ENCODE peak calls at places on chromosomes 16 and 17, in four cellular contexts. T, G, C and M are unnamed samples.

GRCh38 chr17:68461122-68461539 is 3.8 kb upstream of the WIPI1 start:
- DNase-seq in T (no peak), G (peak; percentile 41), C (no peak), M (no peak)

GRCh38 chr17:45334231-45334630 is 17.4 kb upstream of the MAP3K14 start:
- DNase-seq in T (no peak), G (no peak), C (no peak), M (no peak)

GRCh38 chr17:7854078-7854777 is 638 bp upstream of the TMEM88 start:
- DNase-seq in T (no peak), G (no peak), C (no peak), M (no peak)

GRCh38 chr17:67496286-67496685 is 119.2 kb downstream of the PITPNC1 start:
- DNase-seq in T (no peak), G (no peak), C (no peak), M (no peak)

GRCh38 chr17:62147284-62147683 is 82.2 kb upstream of the MED13 start:
- DNase-seq in T (no peak), G (no peak), C (no peak), M (no peak)

GRCh38 chr16:50279142-50279865 is 13.0 kb downstream of the ADCY7 start:
- DNase-seq in T (no peak), G (no peak), C (no peak), M (no peak)

GRCh38 chr16:15523092-15523541 is 88.7 kb downstream of the BMERB1 start:
- DNase-seq in T (peak; percentile 39), G (no peak), C (peak; percentile 45), M (no peak)

GRCh38 chr16:79054593-79054992 is 545.9 kb downstream of the MAF start:
- DNase-seq in T (no peak), G (no peak), C (no peak), M (no peak)

GRCh38 chr17:83173997-83174858 is 94.8 kb downstream of the METRNL start:
- DNase-seq in T (no peak), G (peak; percentile 2), C (no peak), M (no peak)

GRCh38 chr16:57938936-57939871 is 31.7 kb downstream of the CNGB1 start:
- DNase-seq in T (no peak), G (no peak), C (peak; percentile 13), M (peak; percentile 37)

GRCh38 chr17:42079541-42079940 is 18.7 kb downstream of the ZNF385C start:
- DNase-seq in T (no peak), G (no peak), C (no peak), M (no peak)

GRCh38 chr16:72013389-72013788 is 4.8 kb downstream of the DHODH start:
- DNase-seq in T (no peak), G (no peak), C (no peak), M (peak; percentile 39)

GRCh38 chr16:72013888-72014538 is 5.5 kb downstream of the DHODH start:
- DNase-seq in T (no peak), G (no peak), C (no peak), M (no peak)

GRCh38 chr16:72009779-72010178 is 1.2 kb downstream of the DHODH start:
- DNase-seq in T (no peak), G (no peak), C (no peak), M (no peak)

GRCh38 chr16:72012607-72013006 is 4.1 kb downstream of the DHODH start:
- DNase-seq in T (no peak), G (no peak), C (no peak), M (no peak)

GRCh38 chr16:72008424-72009216 is at the start of gene DHODH:
- DNase-seq in T (peak; percentile 97), G (peak; percentile 99), C (peak; percentile 94), M (peak; percentile 88)
- H3K27ac ChIP-seq in T (peak within 1 kb of the TSS; percentile 45), G (peak within 1 kb of the TSS; percentile 83), C (peak within 1 kb of the TSS; percentile 73), M (no peak within 1 kb of the TSS)

GRCh38 chr17:44170135-44170498 is 387 bp upstream of the ASB16 start:
- DNase-seq in T (no peak), G (no peak), C (no peak), M (no peak)
- H3K27ac ChIP-seq in T (no peak overlapping the region), G (no peak overlapping the region), C (no peak overlapping the region), M (no peak overlapping the region)

GRCh38 chr17:74277935-74278334 is 3.9 kb downstream of the DNAI2 start:
- DNase-seq in T (no peak), G (no peak), C (no peak), M (no peak)

GRCh38 chr17:74274703-74275340 is 788 bp downstream of the DNAI2 start:
- DNase-seq in T (no peak), G (no peak), C (no peak), M (no peak)

GRCh38 chr17:74274060-74274702 is at the start of gene DNAI2:
- DNase-seq in T (no peak), G (no peak), C (no peak), M (no peak)

GRCh38 chr17:74276051-74276476 is 2.0 kb downstream of the DNAI2 start:
- DNase-seq in T (peak; percentile 67), G (no peak), C (no peak), M (no peak)

GRCh38 chr17:74276561-74277009 is 2.6 kb downstream of the DNAI2 start:
- DNase-seq in T (peak; percentile 67), G (no peak), C (no peak), M (no peak)
- H3K27ac ChIP-seq in T (peak overlapping the region; percentile 87), G (no peak overlapping the region), C (no peak overlapping the region), M (no peak overlapping the region)

GRCh38 chr16:53100889-53101288 is 46.1 kb downstream of the CHD9 start:
- DNase-seq in T (no peak), G (no peak), C (no peak), M (no peak)
- H3K27ac ChIP-seq in T (peak overlapping the region; percentile 96), G (no peak overlapping the region), C (no peak overlapping the region), M (peak overlapping the region; percentile 97)

DNA sequence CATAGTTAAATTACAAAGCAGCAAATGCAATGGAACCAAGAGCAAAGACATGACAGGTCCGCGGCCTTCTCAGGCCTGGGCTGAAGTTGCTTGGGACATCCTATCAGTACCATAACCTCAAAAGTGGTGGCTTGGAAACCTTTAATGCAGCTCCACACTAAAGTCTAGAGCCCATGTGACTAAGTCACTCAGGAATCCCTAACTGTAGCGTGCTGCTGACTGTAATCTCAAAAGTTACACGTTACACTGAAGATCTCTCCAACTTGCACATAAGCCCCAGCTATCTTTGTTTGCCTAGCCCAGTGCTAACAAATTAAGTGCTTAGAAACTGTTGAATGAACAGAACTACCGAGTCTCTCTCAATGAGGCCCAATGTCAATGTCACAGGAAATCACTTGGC is 27.8 kb downstream of the NUP88 start:
- DNase-seq in T (no peak), G (no peak), C (no peak), M (no peak)
- H3K27ac ChIP-seq in T (no peak overlapping the region), G (no peak overlapping the region), C (no peak overlapping the region), M (no peak overlapping the region)

GRCh38 chr17:55279788-55280579 is 15.2 kb downstream of the HLF start:
- DNase-seq in T (no peak), G (no peak), C (no peak), M (no peak)
- H3K27ac ChIP-seq in T (no peak overlapping the region), G (no peak overlapping the region), C (no peak overlapping the region), M (no peak overlapping the region)

GRCh38 chr16:88321635-88322499 is 60.9 kb upstream of the ZNF469 start:
- DNase-seq in T (no peak), G (no peak), C (no peak), M (no peak)
- H3K27ac ChIP-seq in T (no peak overlapping the region), G (no peak overlapping the region), C (no peak overlapping the region), M (no peak overlapping the region)

DNA sequence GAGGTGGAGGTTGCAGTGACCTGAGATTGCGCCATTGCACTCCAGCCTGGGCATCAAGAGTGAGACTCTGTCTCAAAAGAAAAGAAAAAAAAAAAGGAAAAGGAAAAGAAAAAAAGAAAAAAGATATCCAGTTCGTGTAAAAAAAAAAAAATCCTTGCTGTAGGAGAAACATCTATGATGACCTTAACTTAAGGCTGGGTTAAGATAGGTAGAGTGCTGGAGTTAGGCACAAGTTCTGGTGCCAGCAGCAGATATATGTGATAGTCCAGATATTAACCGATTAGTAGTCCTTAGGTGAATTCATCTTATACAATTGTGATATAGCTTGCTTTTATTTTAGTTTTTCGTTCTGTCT is 17.2 kb downstream of the PSMD11 start:
- DNase-seq in T (no peak), G (no peak), C (no peak), M (no peak)
- H3K27ac ChIP-seq in T (no peak overlapping the region), G (no peak overlapping the region), C (no peak overlapping the region), M (no peak overlapping the region)

DNA sequence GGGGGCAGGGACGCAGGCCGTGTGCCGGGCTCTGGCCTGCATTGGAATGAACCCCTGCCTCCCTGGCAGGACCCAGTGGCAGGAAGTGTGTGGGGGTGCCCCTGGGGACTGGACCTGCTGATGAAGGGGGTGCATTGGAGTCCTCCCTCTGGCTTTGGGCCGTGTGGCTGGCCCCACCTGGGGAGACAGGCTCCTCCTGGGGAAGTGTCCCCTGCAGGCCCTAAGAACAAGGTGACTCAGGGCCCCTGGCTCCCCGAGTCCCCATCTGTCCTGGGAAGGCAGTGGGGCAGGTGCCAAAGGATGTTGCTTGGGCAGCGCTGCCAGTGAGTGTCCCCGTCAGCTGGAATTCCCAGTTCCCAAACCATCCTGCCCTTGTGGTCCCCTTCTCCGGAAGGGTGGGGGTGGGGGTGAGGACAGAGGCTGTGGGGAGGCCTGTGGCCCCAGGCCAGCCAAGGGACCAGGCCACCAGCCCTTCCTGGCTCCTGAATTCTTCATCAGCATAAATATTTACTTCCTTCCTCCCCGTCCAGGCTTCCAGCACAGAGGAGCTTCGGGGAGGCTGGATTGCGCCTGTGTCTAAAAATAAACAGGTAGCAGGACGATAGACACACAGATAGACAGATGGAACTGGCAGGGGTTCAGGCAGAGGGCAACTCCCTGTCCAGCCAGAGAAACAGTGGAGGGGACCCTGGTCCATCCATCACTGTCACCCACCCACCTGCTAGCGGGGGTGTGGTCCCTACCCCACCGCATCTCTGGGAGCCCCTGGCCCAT is 12.9 kb downstream of the GLIS2 start:
- DNase-seq in T (no peak), G (no peak), C (no peak), M (no peak)
- H3K27ac ChIP-seq in T (peak overlapping the region; percentile 64), G (no peak overlapping the region), C (peak overlapping the region; percentile 22), M (no peak overlapping the region)

DNA sequence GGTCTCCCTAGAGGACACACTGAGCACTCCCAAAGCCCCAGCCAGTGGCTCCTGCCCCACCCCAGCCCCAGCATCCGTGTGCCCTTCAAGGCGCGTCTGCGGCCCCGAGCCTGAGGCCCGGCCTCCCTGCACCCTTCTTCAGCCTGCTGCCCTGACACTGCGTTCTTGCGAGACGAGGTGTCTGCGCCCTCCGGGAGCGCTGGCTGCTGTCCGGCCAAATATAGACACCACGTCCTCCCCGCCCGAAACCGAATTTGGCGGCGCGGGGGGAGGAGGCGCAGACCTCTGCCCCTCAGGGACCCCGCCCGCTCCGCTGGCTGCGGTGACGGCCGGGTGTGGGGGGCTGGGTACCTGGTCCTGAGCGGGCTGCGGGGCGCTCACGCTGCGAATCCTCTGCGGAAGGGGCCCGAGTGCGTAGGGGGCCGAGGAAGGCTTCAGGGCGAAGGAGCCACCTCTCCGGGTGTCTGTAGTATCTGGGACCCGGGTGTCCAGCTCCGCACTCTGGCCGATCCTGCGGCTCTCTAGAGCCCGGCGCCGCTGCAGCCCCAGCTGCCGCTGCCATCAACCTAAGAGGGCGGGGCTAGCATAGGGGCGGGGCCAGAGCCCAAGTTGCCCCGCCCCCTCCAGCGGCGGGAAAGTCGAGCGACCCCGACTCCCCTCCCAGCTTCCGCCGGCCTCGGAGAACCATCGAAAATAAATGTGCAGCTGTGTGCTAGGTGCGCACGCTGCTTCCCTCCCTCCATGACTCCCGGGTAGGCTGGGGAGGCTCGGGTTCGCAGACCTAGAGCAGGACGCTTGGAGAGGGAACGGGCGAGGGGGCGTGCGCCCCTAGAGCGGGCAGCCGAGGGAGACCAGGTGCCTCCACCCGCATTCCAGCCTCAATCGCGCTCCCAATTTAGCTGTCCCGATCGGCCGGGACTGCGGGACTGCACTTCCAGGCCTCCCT is at the start of gene CORO6:
- DNase-seq in T (peak; percentile 35), G (peak; percentile 84), C (no peak), M (no peak)
- H3K27ac ChIP-seq in T (peak within 1 kb of the TSS; percentile 27), G (peak within 1 kb of the TSS; percentile 12), C (peak within 1 kb of the TSS; percentile 25), M (peak within 1 kb of the TSS; percentile 80)